ENCODE peak calls at places on chromosomes 5 and 9, in six cellular contexts. H is heart left ventricle, D is GM23338, E is esophagus squamous epithelium, Q is ovary, P is PC-3. K is an unnamed sample.

GRCh38 chr5:10442581-10442980 is 902 bp downstream of the ROPN1L start:
- DNase-seq in Q (no peak), E (no peak), D (no peak), H (no peak), P (peak; percentile 83), K (no peak)

GRCh38 chr5:40278881-40279280 is 400.8 kb upstream of the PTGER4 start:
- DNase-seq in H (no peak), P (no peak), D (no peak), E (no peak), Q (no peak), K (peak; percentile 46)

GRCh38 chr5:146947181-146947941 is 68.8 kb upstream of the PPP2R2B start:
- DNase-seq in P (peak; percentile 34), Q (no peak), D (peak; percentile 62), H (no peak), E (no peak), K (peak; percentile 56)

GRCh38 chr5:143924311-143924710 is 112.3 kb downstream of the HMHB1 start:
- DNase-seq in P (peak; percentile 44), E (no peak), D (no peak), Q (no peak), H (no peak), K (no peak)

GRCh38 chr9:3879315-3879714 is 353.5 kb upstream of the RFX3 start:
- DNase-seq in D (no peak), H (no peak), E (no peak), Q (no peak), P (no peak), K (no peak)

GRCh38 chr9:90285946-90286345 is 356.7 kb downstream of the DIRAS2 start:
- DNase-seq in Q (no peak), E (no peak), D (no peak), P (no peak), H (no peak), K (no peak)

GRCh38 chr5:71695069-71695468 is 24.0 kb upstream of the CARTPT start:
- DNase-seq in E (no peak), Q (no peak), P (no peak), H (no peak), D (no peak), K (no peak)

GRCh38 chr5:104659497-104659896 is 1096.9 kb upstream of the NUDT12 start:
- DNase-seq in D (no peak), P (no peak), E (no peak), H (no peak), Q (no peak), K (no peak)

GRCh38 chr9:109455861-109456260 is 42.2 kb downstream of the PTPN3 start:
- DNase-seq in Q (no peak), D (peak; percentile 70), E (no peak), P (no peak), H (no peak), K (no peak)

GRCh38 chr5:81021951-81022687 is 62.0 kb downstream of the RASGRF2 start:
- DNase-seq in P (no peak), H (no peak), D (no peak), Q (no peak), E (no peak), K (no peak)

GRCh38 chr9:134375430-134376385 is 49.5 kb downstream of the RXRA start:
- DNase-seq in P (no peak), E (no peak), D (no peak), H (peak; percentile 60), Q (peak; percentile 74), K (peak; percentile 24)

GRCh38 chr5:123700624-123701023 is 188.6 kb downstream of the CSNK1G3 start:
- DNase-seq in P (peak; percentile 84), Q (no peak), H (peak; percentile 24), D (peak; percentile 4), E (no peak), K (peak; percentile 55)

GRCh38 chr9:130294664-130295063 is 29.1 kb downstream of the HMCN2 start:
- DNase-seq in D (no peak), P (no peak), E (no peak), H (no peak), Q (no peak), K (no peak)

GRCh38 chr9:26296910-26297309 is 595.7 kb downstream of the CAAP1 start:
- DNase-seq in Q (no peak), H (no peak), D (no peak), E (no peak), P (peak; percentile 47), K (no peak)

GRCh38 chr9:95971815-95972214 is 96.3 kb downstream of the ERCC6L2 start:
- DNase-seq in P (no peak), Q (no peak), E (no peak), D (no peak), H (no peak), K (no peak)

GRCh38 chr9:28774433-28775029 is 1201.2 kb upstream of the C9orf72 start:
- DNase-seq in P (peak; percentile 64), H (no peak), Q (no peak), E (no peak), D (peak; percentile 73), K (peak; percentile 79)

GRCh38 chr5:77645158-77645994 is 6.9 kb upstream of the OTP start:
- DNase-seq in P (no peak), Q (no peak), H (no peak), E (no peak), D (peak; percentile 72), K (peak; percentile 43)

GRCh38 chr9:15837079-15837679 is 284.3 kb downstream of the CCDC171 start:
- DNase-seq in P (peak; percentile 76), D (peak; percentile 80), Q (no peak), E (no peak), H (no peak), K (peak; percentile 67)

GRCh38 chr5:146646441-146646840 is 130.5 kb upstream of the GPR151 start:
- DNase-seq in E (no peak), P (no peak), Q (no peak), D (peak; percentile 37), H (no peak), K (no peak)

GRCh38 chr5:145324101-145324500 is 511.0 kb downstream of the PRELID2 start:
- DNase-seq in Q (no peak), E (no peak), P (no peak), D (no peak), H (no peak), K (no peak)

GRCh38 chr9:121283856-121284732 is 16.1 kb downstream of the GSN start:
- DNase-seq in Q (no peak), E (no peak), H (no peak), D (no peak), P (no peak), K (no peak)

GRCh38 chr9:124695280-124695890 is 75.7 kb downstream of the NR6A1 start:
- DNase-seq in H (no peak), P (no peak), Q (no peak), D (no peak), E (no peak), K (no peak)

GRCh38 chr5:156956321-156956720 is 6.7 kb downstream of the TIMD4 start:
- DNase-seq in Q (no peak), E (no peak), H (no peak), D (no peak), P (no peak), K (no peak)

GRCh38 chr9:120617637-120617979 is 37.6 kb upstream of the CDK5RAP2 start:
- DNase-seq in E (no peak), H (no peak), D (no peak), Q (no peak), P (no peak), K (no peak)

GRCh38 chr5:41649659-41650058 is 139.3 kb upstream of the PLCXD3 start:
- DNase-seq in E (no peak), P (peak; percentile 34), D (no peak), H (no peak), Q (no peak), K (no peak)
- H3K4me1 ChIP-seq in E (no peaks in the 10 kb centered on the region), P (no peaks in the 10 kb centered on the region), D (peaks cover 5% of the 10 kb centered on the region), H (peaks cover 7% of the 10 kb centered on the region), Q (peaks cover 4% of the 10 kb centered on the region), K (no peaks in the 10 kb centered on the region)

GRCh38 chr5:138650999-138651766 is 76.0 kb upstream of the HSPA9 start:
- DNase-seq in H (no peak), Q (no peak), P (no peak), D (no peak), E (no peak), K (no peak)

GRCh38 chr5:138655530-138656245 is 80.5 kb upstream of the HSPA9 start:
- DNase-seq in Q (no peak), D (no peak), P (no peak), E (no peak), H (peak; percentile 55), K (no peak)

GRCh38 chr5:138651767-138652117 is 76.5 kb upstream of the HSPA9 start:
- DNase-seq in H (no peak), P (no peak), D (peak; percentile 42), Q (no peak), E (no peak), K (no peak)

GRCh38 chr5:138654281-138654867 is 79.2 kb upstream of the HSPA9 start:
- DNase-seq in E (no peak), H (no peak), Q (no peak), D (no peak), P (peak; percentile 48), K (no peak)

GRCh38 chr5:138653502-138653901 is 78.3 kb upstream of the HSPA9 start:
- DNase-seq in P (peak; percentile 23), H (no peak), E (no peak), Q (no peak), D (peak; percentile 46), K (no peak)
- TF ChIP-seq CTCF in P (peak; percentile 41), H (no peak), E (no peak), Q (no peak), D (peak; percentile 28), K (peak; percentile 40)

DNA sequence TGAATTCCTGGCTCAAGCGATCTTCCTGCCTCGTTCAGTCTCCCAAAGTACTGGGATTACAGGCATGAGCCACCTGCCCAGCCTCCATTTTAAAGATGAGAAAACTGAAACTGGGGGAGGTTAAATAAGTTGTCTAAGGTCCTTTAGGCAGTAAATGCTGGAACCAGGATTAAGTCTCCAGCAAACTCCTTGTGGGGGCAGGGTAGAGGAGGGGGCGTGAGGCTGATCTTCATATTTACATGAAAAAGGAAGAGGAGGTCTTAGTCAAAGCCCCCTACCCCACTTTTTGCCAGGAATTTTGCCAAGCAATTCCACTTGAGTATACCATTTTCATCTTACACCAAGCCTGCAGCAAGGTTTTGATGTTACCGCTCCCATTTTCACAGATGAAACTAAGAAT is 76.6 kb upstream of the NR4A3 start:
- DNase-seq in P (no peak), D (peak; percentile 13), H (no peak), E (no peak), Q (no peak), K (no peak)
- H3K4me1 ChIP-seq in P (no peaks in the 10 kb centered on the region), D (peaks cover 10% of the 10 kb centered on the region), H (no peaks in the 10 kb centered on the region), E (no peaks in the 10 kb centered on the region), Q (no peaks in the 10 kb centered on the region), K (no peaks in the 10 kb centered on the region)

DNA sequence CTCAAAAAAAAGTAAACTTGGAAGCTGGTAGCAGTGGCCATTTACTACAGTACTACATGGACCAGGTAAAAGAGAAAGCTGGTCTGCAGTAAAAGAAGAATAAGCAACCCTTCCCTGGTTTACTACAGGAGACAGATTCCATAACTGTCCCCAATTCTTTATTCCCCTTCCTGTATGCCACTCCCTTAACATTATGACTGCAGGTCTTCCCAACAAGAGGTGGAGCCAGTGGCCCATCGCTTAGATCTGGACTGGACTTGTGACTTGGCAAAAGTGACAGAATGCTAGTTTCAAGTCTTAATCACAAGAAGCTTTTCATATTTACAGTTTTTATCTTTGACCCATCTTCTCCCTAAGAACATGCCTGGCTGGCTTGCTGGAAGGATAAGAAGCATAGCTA is 42.6 kb upstream of the SLC12A2 start:
- DNase-seq in P (no peak), E (no peak), H (no peak), D (no peak), Q (no peak), K (no peak)
- TF ChIP-seq CTCF in P (no peak), E (no peak), H (no peak), D (no peak), Q (no peak), K (no peak)

GRCh38 chr5:138757061-138757776 is 4.0 kb downstream of the CTNNA1 start:
- DNase-seq in Q (no peak), D (no peak), E (no peak), P (no peak), H (no peak), K (no peak)
- H3K4me1 ChIP-seq in Q (peaks cover 18% of the 10 kb centered on the region), D (peaks cover 37% of the 10 kb centered on the region), E (peaks cover 19% of the 10 kb centered on the region), P (peaks cover 21% of the 10 kb centered on the region), H (peaks cover 50% of the 10 kb centered on the region), K (peaks cover 11% of the 10 kb centered on the region)

GRCh38 chr5:150573867-150574817 is 66.2 kb downstream of the NDST1 start:
- DNase-seq in Q (no peak), E (no peak), P (no peak), D (no peak), H (no peak), K (no peak)
- TF ChIP-seq CTCF in Q (no peak), E (no peak), P (peak; percentile 29), D (no peak), H (no peak), K (peak; percentile 39)

K was measured in A673.